ENCODE peak calls at places on chromosomes 2 and 18, in eight cellular contexts. One of them, this sample, is unnamed.

GRCh38 chr2:203394519-203395227 is 66.5 kb downstream of the ABI2 start:
- DNase-seq in AG09309: no peak
- DNase-seq in Panc1: no peak
- DNase-seq in brain microvascular endothelial cell: no peak
- DNase-seq in NB4: peak
- DNase-seq in AG04450: no peak
- DNase-seq in foreskin fibroblast: no peak
- DNase-seq in heart right ventricle: no peak
- DNase-seq in this sample: no peak

GRCh38 chr2:198157314-198157713 is 352.9 kb downstream of the PLCL1 start:
- DNase-seq in AG04450: no peak
- DNase-seq in Panc1: no peak
- DNase-seq in NB4: no peak
- DNase-seq in AG09309: no peak
- DNase-seq in brain microvascular endothelial cell: no peak
- DNase-seq in heart right ventricle: no peak
- DNase-seq in foreskin fibroblast: no peak
- DNase-seq in this sample: no peak

GRCh38 chr2:29187926-29188325 is 72.7 kb downstream of the CLIP4 start:
- DNase-seq in AG04450: no peak
- DNase-seq in Panc1: no peak
- DNase-seq in heart right ventricle: no peak
- DNase-seq in foreskin fibroblast: peak
- DNase-seq in NB4: no peak
- DNase-seq in brain microvascular endothelial cell: no peak
- DNase-seq in AG09309: no peak
- DNase-seq in this sample: no peak

GRCh38 chr2:172672999-172673726 is 62.5 kb upstream of the RAPGEF4 start:
- DNase-seq in Panc1: no peak
- DNase-seq in NB4: no peak
- DNase-seq in foreskin fibroblast: peak
- DNase-seq in brain microvascular endothelial cell: peak
- DNase-seq in AG09309: no peak
- DNase-seq in heart right ventricle: no peak
- DNase-seq in AG04450: no peak
- DNase-seq in this sample: peak

GRCh38 chr2:196473617-196474016 is 165.9 kb upstream of the CCDC150 start:
- DNase-seq in AG04450: no peak
- DNase-seq in foreskin fibroblast: no peak
- DNase-seq in NB4: no peak
- DNase-seq in Panc1: no peak
- DNase-seq in heart right ventricle: peak
- DNase-seq in AG09309: no peak
- DNase-seq in brain microvascular endothelial cell: no peak
- DNase-seq in this sample: no peak

GRCh38 chr2:170714156-170715061 is 728 bp upstream of the SP5 start:
- DNase-seq in AG04450: no peak
- DNase-seq in foreskin fibroblast: peak
- DNase-seq in Panc1: no peak
- DNase-seq in brain microvascular endothelial cell: no peak
- DNase-seq in heart right ventricle: peak
- DNase-seq in AG09309: no peak
- DNase-seq in NB4: peak
- DNase-seq in this sample: no peak

GRCh38 chr2:117726747-117727146 is 87.7 kb upstream of the DDX18 start:
- DNase-seq in foreskin fibroblast: no peak
- DNase-seq in NB4: no peak
- DNase-seq in heart right ventricle: no peak
- DNase-seq in brain microvascular endothelial cell: no peak
- DNase-seq in AG09309: no peak
- DNase-seq in AG04450: no peak
- DNase-seq in Panc1: no peak
- DNase-seq in this sample: no peak

GRCh38 chr18:3715223-3716080 is 265.5 kb downstream of the TGIF1 start:
- DNase-seq in AG04450: no peak
- DNase-seq in heart right ventricle: no peak
- DNase-seq in foreskin fibroblast: no peak
- DNase-seq in brain microvascular endothelial cell: no peak
- DNase-seq in NB4: no peak
- DNase-seq in Panc1: no peak
- DNase-seq in AG09309: no peak
- DNase-seq in this sample: no peak

GRCh38 chr2:172968061-172968469 is 107.6 kb upstream of the MAP3K20 start:
- DNase-seq in NB4: no peak
- DNase-seq in foreskin fibroblast: peak
- DNase-seq in AG09309: peak
- DNase-seq in heart right ventricle: peak
- DNase-seq in Panc1: no peak
- DNase-seq in brain microvascular endothelial cell: peak
- DNase-seq in AG04450: peak
- DNase-seq in this sample: peak

GRCh38 chr2:209721497-209721896 is 50.1 kb upstream of the UNC80 start:
- DNase-seq in AG04450: no peak
- DNase-seq in foreskin fibroblast: peak
- DNase-seq in brain microvascular endothelial cell: no peak
- DNase-seq in AG09309: no peak
- DNase-seq in Panc1: no peak
- DNase-seq in NB4: no peak
- DNase-seq in heart right ventricle: no peak
- DNase-seq in this sample: no peak

GRCh38 chr2:236308855-236309668 is 44.9 kb upstream of the ASB18 start:
- DNase-seq in Panc1: no peak
- DNase-seq in AG09309: no peak
- DNase-seq in brain microvascular endothelial cell: no peak
- DNase-seq in AG04450: no peak
- DNase-seq in foreskin fibroblast: no peak
- DNase-seq in heart right ventricle: no peak
- DNase-seq in NB4: no peak
- DNase-seq in this sample: no peak

GRCh38 chr2:236306825-236307540 is 42.8 kb upstream of the ASB18 start:
- DNase-seq in AG04450: no peak
- DNase-seq in AG09309: no peak
- DNase-seq in foreskin fibroblast: no peak
- DNase-seq in heart right ventricle: no peak
- DNase-seq in brain microvascular endothelial cell: no peak
- DNase-seq in Panc1: no peak
- DNase-seq in NB4: no peak
- DNase-seq in this sample: no peak

GRCh38 chr2:236311286-236311685 is 47.1 kb upstream of the ASB18 start:
- DNase-seq in foreskin fibroblast: no peak
- DNase-seq in AG09309: no peak
- DNase-seq in AG04450: no peak
- DNase-seq in NB4: no peak
- DNase-seq in heart right ventricle: no peak
- DNase-seq in brain microvascular endothelial cell: no peak
- DNase-seq in Panc1: no peak
- DNase-seq in this sample: no peak

GRCh38 chr2:236305964-236306605 is 41.9 kb upstream of the ASB18 start:
- DNase-seq in Panc1: no peak
- DNase-seq in NB4: no peak
- DNase-seq in foreskin fibroblast: no peak
- DNase-seq in AG04450: no peak
- DNase-seq in heart right ventricle: no peak
- DNase-seq in brain microvascular endothelial cell: no peak
- DNase-seq in AG09309: no peak
- DNase-seq in this sample: no peak

DNA sequence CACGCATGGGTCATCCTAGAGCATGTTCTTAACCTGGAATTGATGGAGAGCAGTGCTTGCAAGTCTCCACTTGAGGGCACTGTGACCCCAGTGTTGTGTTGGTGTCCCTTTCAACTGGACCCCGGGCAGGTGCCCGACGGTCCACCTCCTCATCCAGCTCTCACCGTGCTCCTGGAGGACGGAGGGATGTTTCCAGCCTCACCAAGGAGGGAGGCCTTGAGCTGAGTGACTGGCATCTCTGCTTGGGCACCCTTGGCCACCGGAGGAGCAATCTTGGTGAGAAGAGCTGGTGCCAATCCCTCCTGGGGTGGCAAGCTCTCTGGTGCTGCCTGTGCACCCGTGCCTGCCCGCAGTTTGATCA is 45.4 kb upstream of the ASB18 start:
- DNase-seq in NB4: peak
- DNase-seq in brain microvascular endothelial cell: no peak
- DNase-seq in AG09309: no peak
- DNase-seq in Panc1: peak
- DNase-seq in heart right ventricle: peak
- DNase-seq in AG04450: no peak
- DNase-seq in foreskin fibroblast: no peak
- DNase-seq in this sample: no peak
- TF ChIP-seq CTCF in NB4: peak
- TF ChIP-seq CTCF in brain microvascular endothelial cell: peak
- TF ChIP-seq CTCF in AG09309: peak
- TF ChIP-seq CTCF in Panc1: peak
- TF ChIP-seq CTCF in heart right ventricle: peak
- TF ChIP-seq CTCF in AG04450: no peak
- TF ChIP-seq CTCF in foreskin fibroblast: peak
- TF ChIP-seq CTCF in this sample: peak

GRCh38 chr2:234951386-234952269 is at the start of gene SH3BP4:
- DNase-seq in foreskin fibroblast: peak
- DNase-seq in AG04450: no peak
- DNase-seq in AG09309: no peak
- DNase-seq in heart right ventricle: peak
- DNase-seq in NB4: no peak
- DNase-seq in brain microvascular endothelial cell: peak
- DNase-seq in Panc1: no peak
- DNase-seq in this sample: no peak

GRCh38 chr2:234950435-234950729 is 1.4 kb upstream of the SH3BP4 start:
- DNase-seq in brain microvascular endothelial cell: no peak
- DNase-seq in AG09309: no peak
- DNase-seq in NB4: no peak
- DNase-seq in Panc1: no peak
- DNase-seq in heart right ventricle: no peak
- DNase-seq in AG04450: no peak
- DNase-seq in foreskin fibroblast: no peak
- DNase-seq in this sample: no peak

GRCh38 chr2:234947556-234947955 is 4.3 kb upstream of the SH3BP4 start:
- DNase-seq in AG09309: no peak
- DNase-seq in heart right ventricle: no peak
- DNase-seq in Panc1: no peak
- DNase-seq in NB4: no peak
- DNase-seq in AG04450: no peak
- DNase-seq in brain microvascular endothelial cell: no peak
- DNase-seq in foreskin fibroblast: peak
- DNase-seq in this sample: no peak

GRCh38 chr2:234950730-234951385 is 959 bp upstream of the SH3BP4 start:
- DNase-seq in NB4: no peak
- DNase-seq in foreskin fibroblast: peak
- DNase-seq in brain microvascular endothelial cell: peak
- DNase-seq in AG09309: no peak
- DNase-seq in AG04450: no peak
- DNase-seq in heart right ventricle: no peak
- DNase-seq in Panc1: no peak
- DNase-seq in this sample: no peak

DNA sequence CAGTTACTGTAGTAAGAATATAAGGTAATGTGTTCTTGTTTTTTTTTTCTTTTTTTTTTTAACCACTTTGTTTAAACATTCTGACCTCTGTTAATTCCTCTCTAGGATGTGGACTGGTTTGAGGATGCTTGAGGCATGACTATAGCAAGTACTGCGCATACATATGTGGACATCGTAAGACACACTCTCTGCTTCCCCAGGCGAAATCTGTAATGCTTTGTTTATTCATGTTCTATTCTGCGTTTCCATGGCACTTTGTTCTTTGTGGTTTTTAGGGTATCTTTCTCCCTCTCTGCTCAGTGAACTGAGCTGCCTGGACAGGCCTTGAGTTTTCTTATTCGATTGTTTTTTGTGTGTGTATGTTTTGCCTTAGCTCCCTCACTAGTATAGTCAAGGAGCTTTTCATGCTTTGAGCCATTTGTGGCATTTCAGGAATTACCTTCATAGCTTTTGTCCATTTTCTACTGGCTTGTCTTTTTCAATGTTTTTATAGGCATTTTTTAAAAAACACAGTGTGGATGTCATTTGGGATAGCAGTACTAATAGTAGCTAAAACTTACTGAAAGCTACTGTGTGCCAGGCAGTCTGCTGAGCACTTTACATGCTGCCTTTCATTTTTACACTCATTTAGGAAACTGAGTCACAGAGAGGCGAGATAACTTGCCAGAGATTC is 1.9 kb upstream of the SH3BP4 start:
- DNase-seq in NB4: no peak
- DNase-seq in AG04450: peak
- DNase-seq in brain microvascular endothelial cell: peak
- DNase-seq in heart right ventricle: no peak
- DNase-seq in Panc1: no peak
- DNase-seq in AG09309: peak
- DNase-seq in foreskin fibroblast: peak
- DNase-seq in this sample: peak
- H3K4me3 ChIP-seq in NB4: no peak
- H3K4me3 ChIP-seq in AG04450: no peak
- H3K4me3 ChIP-seq in brain microvascular endothelial cell: no peak
- H3K4me3 ChIP-seq in heart right ventricle: no peak
- H3K4me3 ChIP-seq in Panc1: peak
- H3K4me3 ChIP-seq in AG09309: no peak
- H3K4me3 ChIP-seq in foreskin fibroblast: no peak
- H3K4me3 ChIP-seq in this sample: no peak

DNA sequence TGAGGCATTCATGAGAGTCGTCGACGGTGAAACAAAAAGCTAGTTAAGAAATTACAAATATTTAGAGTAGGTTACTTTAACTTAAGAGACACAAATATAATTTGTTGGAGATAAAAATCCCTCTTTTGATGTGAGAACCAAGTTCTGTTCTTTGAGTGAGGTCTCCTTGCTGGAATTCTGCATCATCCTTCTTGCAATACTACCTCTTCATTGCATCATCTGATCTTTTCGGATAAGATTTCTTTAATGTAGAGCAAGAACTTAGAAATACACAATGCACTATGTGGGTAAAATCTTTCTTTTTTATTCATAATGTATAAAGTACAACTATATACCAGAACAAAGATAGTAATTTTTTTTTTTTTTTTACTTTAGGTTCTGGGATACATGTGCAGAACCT is 118.4 kb downstream of the ARL4C start:
- DNase-seq in Panc1: no peak
- DNase-seq in AG09309: peak
- DNase-seq in brain microvascular endothelial cell: no peak
- DNase-seq in NB4: no peak
- DNase-seq in AG04450: no peak
- DNase-seq in heart right ventricle: no peak
- DNase-seq in foreskin fibroblast: peak
- DNase-seq in this sample: no peak
- TF ChIP-seq CTCF in Panc1: no peak
- TF ChIP-seq CTCF in AG09309: no peak
- TF ChIP-seq CTCF in brain microvascular endothelial cell: no peak
- TF ChIP-seq CTCF in NB4: no peak
- TF ChIP-seq CTCF in AG04450: no peak
- TF ChIP-seq CTCF in heart right ventricle: no peak
- TF ChIP-seq CTCF in foreskin fibroblast: no peak
- TF ChIP-seq CTCF in this sample: no peak

GRCh38 chr2:204480262-204480661 is 65.0 kb upstream of the PARD3B start:
- DNase-seq in NB4: no peak
- DNase-seq in AG04450: no peak
- DNase-seq in heart right ventricle: no peak
- DNase-seq in AG09309: no peak
- DNase-seq in Panc1: no peak
- DNase-seq in brain microvascular endothelial cell: no peak
- DNase-seq in foreskin fibroblast: no peak
- DNase-seq in this sample: no peak
- H3K4me3 ChIP-seq in NB4: no peak
- H3K4me3 ChIP-seq in AG04450: no peak
- H3K4me3 ChIP-seq in heart right ventricle: no peak
- H3K4me3 ChIP-seq in AG09309: no peak
- H3K4me3 ChIP-seq in Panc1: no peak
- H3K4me3 ChIP-seq in brain microvascular endothelial cell: no peak
- H3K4me3 ChIP-seq in foreskin fibroblast: no peak
- H3K4me3 ChIP-seq in this sample: no peak

This sample was measured in HFF-Myc.